ENCODE peak calls at places on chromosomes 13 and 19, in four cellular contexts. A, N, I and F are unnamed samples.
A peak's percentile ranks its signal among the peaks of the same experiment; 100 is the strongest.

GRCh38 chr13:108213946-108214345 is 1.4 kb downstream of the LIG4 start:
- DNase-seq in N (no peak), I (peak; percentile 47), A (peak; percentile 31), F (no peak)

GRCh38 chr13:20198781-20199180 is 6.0 kb upstream of the GJB2 start:
- DNase-seq in N (no peak), I (no peak), A (no peak), F (no peak)

GRCh38 chr19:54523403-54523802 is 20.8 kb downstream of the LAIR2 start:
- DNase-seq in I (no peak), A (peak; percentile 39), N (no peak), F (no peak)

GRCh38 chr19:27851543-27852060 is 1361.3 kb downstream of the UQCRFS1 start:
- DNase-seq in I (no peak), N (no peak), A (no peak), F (no peak)

GRCh38 chr19:56538761-56539263 is at the start of gene ZFP28:
- DNase-seq in N (peak; percentile 59), I (no peak), A (no peak), F (no peak)

GRCh38 chr13:37741536-37741935 is 128.0 kb downstream of the TRPC4 start:
- DNase-seq in N (no peak), I (no peak), A (no peak), F (no peak)

GRCh38 chr13:84393981-84394625 is 511.8 kb upstream of the SLITRK1 start:
- DNase-seq in A (no peak), I (no peak), N (no peak), F (no peak)

GRCh38 chr13:48731957-48732569 is 78.3 kb downstream of the CYSLTR2 start:
- DNase-seq in A (no peak), N (peak; percentile 83), I (no peak), F (peak; percentile 38)

GRCh38 chr19:1401138-1401888 is at the start of gene GAMT:
- DNase-seq in N (no peak), A (no peak), I (peak; percentile 36), F (peak; percentile 46)

GRCh38 chr13:31054632-31055031 is 107.1 kb downstream of the HSPH1 start:
- DNase-seq in A (no peak), N (no peak), I (no peak), F (no peak)

GRCh38 chr19:22545751-22546150 is 88.4 kb upstream of the ZNF492 start:
- DNase-seq in A (no peak), I (no peak), N (peak; percentile 63), F (no peak)

GRCh38 chr19:47093841-47094240 is 19.7 kb downstream of the ZC3H4 start:
- DNase-seq in I (no peak), A (no peak), N (no peak), F (no peak)

GRCh38 chr13:58495668-58496067 is 864.1 kb downstream of the PCDH17 start:
- DNase-seq in N (no peak), I (peak; percentile 12), A (no peak), F (no peak)

GRCh38 chr19:50327461-50328256 is 1.5 kb downstream of the KCNC3 start:
- DNase-seq in A (no peak), N (no peak), I (no peak), F (no peak)

GRCh38 chr19:56111601-56112312 is 9.3 kb downstream of the ZNF787 start:
- DNase-seq in A (no peak), N (no peak), I (no peak), F (no peak)

GRCh38 chr19:50793558-50794065 is 3.4 kb downstream of the ACP4 start:
- DNase-seq in A (no peak), I (no peak), N (peak; percentile 53), F (no peak)

GRCh38 chr13:109576331-109576813 is 210.0 kb downstream of the IRS2 start:
- DNase-seq in N (no peak), I (no peak), A (no peak), F (no peak)

GRCh38 chr13:105462098-105462497 is 1073.4 kb downstream of the EFNB2 start:
- DNase-seq in A (no peak), N (no peak), I (no peak), F (no peak)

GRCh38 chr13:50080158-50080855 is 65.1 kb downstream of the KCNRG start:
- DNase-seq in I (peak; percentile 77), N (no peak), A (peak; percentile 52), F (peak; percentile 11)

GRCh38 chr13:52707375-52707774 is 32.2 kb downstream of the CNMD start:
- DNase-seq in I (no peak), A (no peak), N (no peak), F (no peak)

GRCh38 chr13:97506511-97506910 is 72.5 kb downstream of the RAP2A start:
- DNase-seq in A (peak; percentile 74), N (no peak), I (peak; percentile 75), F (no peak)

GRCh38 chr13:80168089-80168850 is 172.7 kb downstream of the SPRY2 start:
- DNase-seq in I (peak; percentile 46), A (peak; percentile 71), N (no peak), F (no peak)

GRCh38 chr13:25783480-25784081 is 268.2 kb downstream of the SHISA2 start:
- DNase-seq in A (no peak), I (no peak), N (no peak), F (no peak)

GRCh38 chr13:34176636-34177035 is 358.7 kb downstream of the RFC3 start:
- DNase-seq in A (no peak), N (no peak), I (no peak), F (no peak)

GRCh38 chr13:106277483-106278154 is 257.8 kb downstream of the EFNB2 start:
- DNase-seq in I (no peak), A (no peak), N (no peak), F (no peak)

GRCh38 chr13:49733181-49733951 is 42.1 kb upstream of the EBPL start:
- DNase-seq in N (no peak), I (peak; percentile 17), A (peak; percentile 27), F (no peak)

GRCh38 chr19:11465605-11466004 is 15.2 kb downstream of the ELAVL3 start:
- DNase-seq in N (no peak), A (no peak), I (no peak), F (no peak)

GRCh38 chr13:64704121-64704520 is 2526.0 kb downstream of the PCDH9 start:
- DNase-seq in A (no peak), I (peak; percentile 6), N (no peak), F (no peak)

DNA sequence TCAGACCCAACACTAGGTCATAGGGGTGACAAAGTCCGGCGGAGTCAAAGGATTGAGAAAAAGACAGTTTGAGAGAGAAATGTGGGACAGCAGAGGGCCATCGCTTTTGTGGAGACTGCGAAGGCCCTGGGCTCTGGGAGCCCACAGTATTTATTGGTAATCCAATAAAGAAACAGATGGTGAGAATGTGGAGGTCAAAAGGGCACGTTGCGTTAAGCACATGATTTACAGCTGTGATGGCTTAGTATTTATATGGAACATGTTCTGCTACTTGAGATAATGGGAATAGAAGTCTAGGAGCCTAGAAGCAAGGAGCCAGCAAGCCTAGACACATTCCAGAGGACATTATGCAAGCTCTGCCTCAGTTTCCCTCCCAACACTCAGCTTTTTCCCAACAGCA is 2521.1 kb downstream of the PCDH9 start:
- DNase-seq in A (no peak), I (peak; percentile 39), N (no peak), F (no peak)
- H2AK5ac ChIP-seq in A (no peak overlapping the region), I (no peak overlapping the region), N (no peak overlapping the region), F (no peak overlapping the region)

GRCh38 chr19:40785526-40785925 is 7.5 kb downstream of the RAB4B start:
- DNase-seq in N (no peak), A (no peak), I (no peak), F (no peak)

GRCh38 chr19:40786060-40787037 is 8.3 kb downstream of the RAB4B start:
- DNase-seq in I (no peak), N (no peak), A (no peak), F (no peak)

GRCh38 chr19:40791996-40792395 is 7.0 kb upstream of the EGLN2 start:
- DNase-seq in I (no peak), N (no peak), A (no peak), F (no peak)

GRCh38 chr19:40791349-40791748 is 7.6 kb upstream of the EGLN2 start:
- DNase-seq in I (no peak), A (no peak), N (no peak), F (no peak)
- H2AFZ ChIP-seq in I (no peak overlapping the region), A (no peak overlapping the region), N (no peak overlapping the region), F (peak overlapping the region; percentile 36)

DNA sequence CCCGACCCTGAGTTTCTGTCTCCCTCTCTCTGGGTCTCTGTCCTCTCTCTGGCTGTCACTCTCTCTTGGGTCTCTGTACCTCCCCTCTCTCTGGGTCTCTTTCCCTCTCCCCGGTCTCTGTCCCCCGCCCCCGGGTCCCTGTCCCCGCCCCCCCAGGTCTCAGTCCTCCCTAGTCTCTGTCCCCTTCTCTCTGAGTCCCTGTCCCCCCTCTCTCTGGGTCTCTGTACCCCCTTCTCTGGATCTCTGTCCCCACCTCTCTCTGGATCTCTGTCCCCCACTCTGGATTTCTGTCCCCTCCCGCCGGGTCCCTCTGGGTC is 2.3 kb upstream of the FTL start:
- DNase-seq in N (no peak), A (no peak), I (no peak), F (no peak)
- H3K4me3 ChIP-seq in N (peak overlapping the region; percentile 59), A (no peak overlapping the region), I (no peak overlapping the region), F (no peak overlapping the region)

GRCh38 chr13:98676239-98676638 is 76.2 kb downstream of the SLC15A1 start:
- DNase-seq in A (no peak), N (no peak), I (no peak), F (no peak)
- H2AK5ac ChIP-seq in A (no peak overlapping the region), N (no peak overlapping the region), I (no peak overlapping the region), F (no peak overlapping the region)

DNA sequence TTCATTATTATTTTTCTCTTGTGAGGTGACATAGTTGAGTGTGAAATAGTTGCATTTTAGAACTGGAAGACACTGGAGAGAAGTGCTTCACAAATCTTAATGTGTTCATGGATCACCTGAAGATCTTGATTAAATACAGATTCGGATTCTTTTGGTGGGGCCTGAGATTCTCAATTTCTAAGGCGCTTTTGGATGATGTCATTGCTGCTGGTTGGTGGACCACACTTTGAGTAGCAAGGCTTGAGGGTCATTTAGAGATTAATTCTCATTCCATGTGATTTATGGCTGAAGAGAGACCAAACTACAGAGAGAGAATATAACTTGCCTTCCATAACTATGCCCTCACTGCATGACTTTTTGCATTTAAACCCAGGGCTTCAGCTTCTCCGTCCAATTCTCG is 27.2 kb downstream of the CEACAM8 start:
- DNase-seq in A (no peak), I (no peak), N (no peak), F (no peak)
- H2AFZ ChIP-seq in A (no peak overlapping the region), I (no peak overlapping the region), N (no peak overlapping the region), F (no peak overlapping the region)

DNA sequence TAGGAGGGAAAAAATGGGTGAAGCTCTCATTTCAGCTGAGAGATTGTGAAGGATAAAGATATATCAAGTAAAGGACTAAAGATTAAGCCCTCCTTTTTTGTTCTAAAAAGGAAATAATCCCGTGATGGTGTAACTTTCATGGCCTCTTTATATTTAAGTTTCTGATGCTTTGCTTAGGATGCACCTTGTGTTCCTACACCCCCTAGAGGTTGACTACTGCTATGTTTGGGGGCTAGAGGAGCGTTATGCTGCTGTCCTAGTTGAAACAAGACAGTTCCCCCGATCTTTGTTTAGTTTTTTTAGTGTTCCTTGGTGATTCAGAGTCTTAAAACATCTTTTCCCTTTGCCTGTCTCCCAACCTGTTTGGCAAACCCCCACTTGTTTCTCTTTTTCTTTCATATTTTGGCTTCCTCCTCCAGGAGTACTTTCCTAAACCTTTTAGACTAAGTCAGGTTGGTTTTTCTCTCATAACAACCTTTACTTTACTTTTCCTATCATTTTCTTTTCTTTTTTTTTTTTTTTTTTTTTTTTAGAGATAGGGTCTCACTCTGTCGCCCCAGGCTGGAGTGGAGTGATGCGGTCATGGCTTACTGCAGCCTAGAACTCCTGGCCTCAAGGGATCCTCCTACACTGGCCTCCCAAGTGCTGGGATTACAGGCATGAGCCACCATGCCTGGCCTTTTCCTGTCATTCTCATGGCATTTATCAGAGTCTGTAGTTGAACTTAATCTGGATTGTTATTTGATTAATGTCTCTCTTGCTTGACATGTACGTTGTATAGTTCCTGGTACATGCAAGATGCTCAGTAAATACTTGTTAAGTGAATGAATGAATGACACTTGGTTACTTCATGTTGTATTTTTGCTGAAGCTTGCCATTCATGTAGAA is 2.8 kb downstream of the UBA2 start:
- DNase-seq in I (peak; percentile 80), N (no peak), A (peak; percentile 68), F (peak; percentile 20)
- H3K4me3 ChIP-seq in I (peak overlapping the region; percentile 97), N (peak overlapping the region; percentile 100), A (peak overlapping the region; percentile 8), F (no peak overlapping the region)